ENCODE peak calls at places on chromosomes 2 and 18, in nine cellular contexts. I is lower leg skin; Z is esophagus muscularis mucosa; P is heart right ventricle; H is CD8-positive, alpha-beta T cell; T is neural crest cell; O is fibroblast of villous mesenchyme; C is PC-9; R is natural killer cell. Q is an unnamed sample.

GRCh38 chr2:121562269-121563176 is 31.8 kb downstream of the RNU4ATAC start:
- DNase-seq in I (no peak), Z (peak; percentile 1), P (no peak), H (no peak), T (no peak), O (no peak), C (no peak), R (no peak), Q (no peak)

GRCh38 chr2:132902626-132903025 is 232.6 kb upstream of the LYPD1 start:
- DNase-seq in I (no peak), Z (no peak), P (no peak), H (no peak), T (no peak), O (no peak), C (no peak), R (no peak), Q (no peak)

GRCh38 chr2:169507698-169508097 is 1.8 kb upstream of the KLHL41 start:
- DNase-seq in I (no peak), Z (no peak), P (no peak), H (no peak), T (no peak), O (peak; percentile 76), C (peak; percentile 77), R (no peak), Q (no peak)

GRCh38 chr18:59142274-59142673 is 2.6 kb downstream of the SEC11C start:
- DNase-seq in I (no peak), Z (no peak), P (no peak), H (no peak), T (no peak), O (no peak), C (no peak), R (no peak), Q (no peak)

GRCh38 chr2:174902491-174903242 is 102.5 kb downstream of the CHN1 start:
- DNase-seq in I (no peak), Z (no peak), P (no peak), H (no peak), T (no peak), O (peak; percentile 43), C (peak; percentile 25), R (no peak), Q (no peak)

GRCh38 chr2:62339837-62340236 is 143.9 kb downstream of the B3GNT2 start:
- DNase-seq in I (no peak), Z (no peak), P (no peak), H (no peak), T (no peak), O (no peak), C (no peak), R (no peak), Q (no peak)

GRCh38 chr2:34652636-34653035 is 1053.5 kb upstream of the FAM98A start:
- DNase-seq in I (no peak), Z (no peak), P (no peak), H (no peak), T (peak; percentile 6), O (peak; percentile 3), C (no peak), R (no peak), Q (no peak)

GRCh38 chr2:28997237-28997846 is 16.2 kb downstream of the TOGARAM2 start:
- DNase-seq in I (no peak), Z (no peak), P (no peak), H (no peak), T (no peak), O (no peak), C (no peak), R (no peak), Q (no peak)

GRCh38 chr18:37392648-37393047 is 172.9 kb downstream of the CELF4 start:
- DNase-seq in I (no peak), Z (no peak), P (no peak), H (no peak), T (no peak), O (no peak), C (no peak), R (no peak), Q (no peak)

GRCh38 chr18:37394610-37394965 is 171.0 kb downstream of the CELF4 start:
- DNase-seq in I (no peak), Z (no peak), P (no peak), H (no peak), T (no peak), O (no peak), C (no peak), R (no peak), Q (no peak)

GRCh38 chr18:37393221-37393828 is 172.3 kb downstream of the CELF4 start:
- DNase-seq in I (no peak), Z (no peak), P (no peak), H (no peak), T (no peak), O (no peak), C (no peak), R (no peak), Q (no peak)

GRCh38 chr18:37395138-37395537 is 170.5 kb downstream of the CELF4 start:
- DNase-seq in I (no peak), Z (no peak), P (no peak), H (no peak), T (no peak), O (no peak), C (no peak), R (no peak), Q (no peak)

DNA sequence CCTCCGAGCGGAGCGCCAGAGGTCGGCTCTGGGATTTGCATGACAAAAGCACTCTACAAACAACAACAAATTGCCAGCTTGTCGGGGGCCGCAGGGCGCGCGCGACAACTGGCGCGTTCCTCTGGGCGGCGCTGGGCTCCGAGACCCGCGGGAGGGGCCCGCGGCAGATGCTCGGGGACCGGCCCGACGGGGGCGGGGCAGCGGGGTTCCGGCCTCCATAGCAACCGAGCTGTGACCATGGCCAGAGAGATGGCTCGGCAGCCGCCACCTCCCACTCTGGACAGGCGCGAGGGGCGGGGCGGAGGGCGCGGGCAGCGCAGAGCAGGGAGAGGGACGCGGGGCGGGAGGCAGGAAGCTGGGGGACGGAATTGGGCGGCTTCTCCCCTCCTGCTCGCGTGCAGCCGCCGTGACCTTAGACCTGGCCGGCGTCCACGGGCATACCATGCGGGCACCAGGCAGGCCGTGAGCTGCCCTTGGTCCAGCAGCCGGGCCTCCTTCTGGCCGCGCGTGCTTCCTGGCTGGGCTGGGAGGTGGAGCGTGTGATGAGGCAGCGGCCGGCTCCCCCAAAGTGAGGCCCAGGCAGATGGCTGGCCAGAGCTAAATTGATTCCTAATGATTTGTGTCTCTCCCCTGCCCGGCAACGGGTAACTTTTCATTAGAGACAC is 171.5 kb downstream of the CELF4 start:
- DNase-seq in I (peak; percentile 49), Z (no peak), P (peak; percentile 83), H (no peak), T (peak; percentile 82), O (peak; percentile 69), C (no peak), R (no peak), Q (peak; percentile 62)
- TF ChIP-seq CTCF in I (no peak), Z (no peak), P (no peak), H (no peak), T (no peak), O (no peak), C (no peak), R (no peak), Q (peak; percentile 27)

GRCh38 chr18:48749768-48750167 is 201.0 kb downstream of the SMAD7 start:
- DNase-seq in I (peak; percentile 52), Z (no peak), P (peak; percentile 78), H (no peak), T (no peak), O (peak; percentile 84), C (no peak), R (no peak), Q (no peak)
- TF ChIP-seq CTCF in I (no peak), Z (peak; percentile 22), P (no peak), H (no peak), T (no peak), O (peak; percentile 24), C (no peak), R (no peak), Q (no peak)

DNA sequence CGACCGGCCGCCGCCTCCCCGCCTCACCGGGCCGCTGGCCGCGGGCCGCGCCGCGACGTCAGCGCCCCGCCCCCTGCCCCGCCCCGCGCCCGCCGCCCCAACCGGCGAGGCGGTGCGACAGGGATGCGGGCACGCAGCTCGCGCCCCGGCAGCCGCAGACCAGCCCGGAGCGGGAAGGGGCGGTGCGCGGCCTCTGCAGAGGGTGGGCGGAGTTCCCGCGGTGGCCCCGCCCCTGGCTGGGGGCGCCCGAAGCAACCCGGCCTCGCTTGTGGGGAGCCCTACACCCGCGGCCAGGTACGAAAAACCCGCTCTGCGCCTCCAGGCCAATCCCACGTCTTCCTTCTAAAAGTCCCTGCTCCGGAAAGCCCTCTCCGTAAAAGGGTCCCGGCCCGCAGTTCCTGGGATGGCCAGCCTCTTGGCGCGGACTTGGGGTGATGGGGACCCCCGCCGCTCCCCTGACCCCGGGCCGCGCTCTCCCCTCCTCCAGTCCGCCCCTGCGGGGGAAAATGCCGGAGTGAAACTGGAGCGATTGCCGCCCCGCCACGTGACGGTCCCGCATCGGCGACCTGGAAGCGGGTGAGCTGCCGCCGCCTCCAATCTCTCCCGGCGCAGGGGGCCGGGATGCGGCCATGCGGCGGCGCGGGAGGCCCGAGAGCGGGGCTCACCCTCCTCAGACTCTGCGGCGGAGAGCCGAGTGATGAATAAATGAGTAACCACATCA is at the start of gene RAB11FIP5:
- DNase-seq in I (peak; percentile 41), Z (no peak), P (peak; percentile 81), H (peak; percentile 65), T (peak; percentile 57), O (peak; percentile 73), C (peak; percentile 73), R (peak; percentile 74), Q (peak; percentile 77)
- TF ChIP-seq CTCF in I (no peak), Z (no peak), P (no peak), H (no peak), T (peak; percentile 22), O (no peak), C (no peak), R (no peak), Q (no peak)

DNA sequence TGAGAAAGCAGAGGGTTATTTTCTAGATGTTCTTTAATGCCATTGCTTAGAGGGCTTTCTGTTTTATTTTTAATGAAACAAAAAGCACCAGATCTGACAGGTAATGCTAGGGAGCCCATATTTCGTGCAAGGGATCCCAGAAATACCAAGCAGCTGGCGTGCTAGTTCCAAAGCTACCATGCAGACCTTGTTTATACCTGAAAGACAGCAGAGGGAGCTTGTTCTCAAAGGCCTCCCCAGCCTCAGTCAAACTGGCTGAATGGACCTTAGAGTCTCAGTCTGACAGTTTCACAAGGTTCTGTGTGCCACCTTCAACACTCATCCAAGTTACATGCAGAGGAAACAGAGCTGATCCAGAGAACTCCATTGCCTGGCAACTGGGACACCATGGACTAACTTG is 48.6 kb downstream of the GALNT14 start:
- DNase-seq in I (no peak), Z (no peak), P (no peak), H (no peak), T (no peak), O (no peak), C (no peak), R (no peak), Q (no peak)
- TF ChIP-seq CTCF in I (no peak), Z (no peak), P (no peak), H (no peak), T (no peak), O (no peak), C (no peak), R (no peak), Q (no peak)

GRCh38 chr2:197495433-197496134 is 4.1 kb downstream of the HSPD1 start:
- DNase-seq in I (no peak), Z (no peak), P (no peak), H (no peak), T (no peak), O (no peak), C (no peak), R (no peak), Q (no peak)
- TF ChIP-seq CTCF in I (no peak), Z (no peak), P (no peak), H (no peak), T (no peak), O (no peak), C (no peak), R (no peak), Q (no peak)